ENCODE peak calls at places on chromosomes 16 and 17, in eight cellular contexts. One of them, this sample, is unnamed. For H3K9me3, the result is how much of the 10 kb centered on the place peaks cover.

GRCh38 chr17:9268546-9268945 is 247.2 kb downstream of the NTN1 start:
- DNase-seq in colonic mucosa: no peak
- DNase-seq in CD4-positive, alpha-beta memory T cell: no peak
- DNase-seq in ascending aorta: no peak
- DNase-seq in transverse colon: no peak
- DNase-seq in thoracic aorta: no peak
- DNase-seq in cardiac muscle cell: no peak
- DNase-seq in aorta: no peak
- DNase-seq in this sample: no peak

GRCh38 chr16:51151951-51152663 is 1.0 kb upstream of the SALL1 start:
- DNase-seq in cardiac muscle cell: peak
- DNase-seq in transverse colon: peak
- DNase-seq in CD4-positive, alpha-beta memory T cell: no peak
- DNase-seq in ascending aorta: no peak
- DNase-seq in aorta: no peak
- DNase-seq in colonic mucosa: peak
- DNase-seq in thoracic aorta: no peak
- DNase-seq in this sample: no peak

GRCh38 chr17:12521416-12521815 is 144.3 kb upstream of the MYOCD start:
- DNase-seq in CD4-positive, alpha-beta memory T cell: no peak
- DNase-seq in thoracic aorta: no peak
- DNase-seq in aorta: no peak
- DNase-seq in cardiac muscle cell: no peak
- DNase-seq in transverse colon: no peak
- DNase-seq in ascending aorta: no peak
- DNase-seq in colonic mucosa: no peak
- DNase-seq in this sample: no peak

GRCh38 chr16:69115361-69115760 is 9.9 kb downstream of the HAS3 start:
- DNase-seq in thoracic aorta: no peak
- DNase-seq in colonic mucosa: no peak
- DNase-seq in cardiac muscle cell: no peak
- DNase-seq in transverse colon: no peak
- DNase-seq in aorta: peak
- DNase-seq in ascending aorta: no peak
- DNase-seq in CD4-positive, alpha-beta memory T cell: no peak
- DNase-seq in this sample: no peak

GRCh38 chr16:8867483-8868271 is 1.1 kb downstream of the CARHSP1 start:
- DNase-seq in CD4-positive, alpha-beta memory T cell: peak
- DNase-seq in ascending aorta: no peak
- DNase-seq in aorta: peak
- DNase-seq in cardiac muscle cell: peak
- DNase-seq in colonic mucosa: peak
- DNase-seq in thoracic aorta: no peak
- DNase-seq in transverse colon: peak
- DNase-seq in this sample: no peak

GRCh38 chr16:16191493-16192167 is 31.7 kb downstream of the ABCC6 start:
- DNase-seq in colonic mucosa: no peak
- DNase-seq in thoracic aorta: no peak
- DNase-seq in ascending aorta: no peak
- DNase-seq in cardiac muscle cell: no peak
- DNase-seq in aorta: no peak
- DNase-seq in CD4-positive, alpha-beta memory T cell: no peak
- DNase-seq in transverse colon: no peak
- DNase-seq in this sample: no peak

GRCh38 chr17:48541574-48542113 is 3.3 kb downstream of the HOXB2 start:
- DNase-seq in CD4-positive, alpha-beta memory T cell: peak
- DNase-seq in colonic mucosa: no peak
- DNase-seq in transverse colon: peak
- DNase-seq in thoracic aorta: no peak
- DNase-seq in ascending aorta: peak
- DNase-seq in cardiac muscle cell: peak
- DNase-seq in aorta: peak
- DNase-seq in this sample: peak

GRCh38 chr16:84109598-84110325 is 7.0 kb downstream of the MBTPS1 start:
- DNase-seq in ascending aorta: no peak
- DNase-seq in colonic mucosa: no peak
- DNase-seq in aorta: no peak
- DNase-seq in thoracic aorta: no peak
- DNase-seq in transverse colon: no peak
- DNase-seq in CD4-positive, alpha-beta memory T cell: no peak
- DNase-seq in cardiac muscle cell: no peak
- DNase-seq in this sample: no peak

GRCh38 chr16:85902366-85903155 is 3.6 kb downstream of the IRF8 start:
- DNase-seq in aorta: peak
- DNase-seq in colonic mucosa: no peak
- DNase-seq in CD4-positive, alpha-beta memory T cell: peak
- DNase-seq in transverse colon: peak
- DNase-seq in cardiac muscle cell: peak
- DNase-seq in ascending aorta: no peak
- DNase-seq in thoracic aorta: no peak
- DNase-seq in this sample: peak

GRCh38 chr17:80469667-80470066 is 6.7 kb downstream of the NPTX1 start:
- DNase-seq in colonic mucosa: no peak
- DNase-seq in aorta: no peak
- DNase-seq in CD4-positive, alpha-beta memory T cell: no peak
- DNase-seq in cardiac muscle cell: no peak
- DNase-seq in thoracic aorta: no peak
- DNase-seq in transverse colon: no peak
- DNase-seq in ascending aorta: no peak
- DNase-seq in this sample: no peak

GRCh38 chr16:21637032-21637968 is 15.1 kb downstream of the IGSF6 start:
- DNase-seq in thoracic aorta: no peak
- DNase-seq in aorta: no peak
- DNase-seq in ascending aorta: no peak
- DNase-seq in cardiac muscle cell: no peak
- DNase-seq in transverse colon: no peak
- DNase-seq in colonic mucosa: no peak
- DNase-seq in CD4-positive, alpha-beta memory T cell: no peak
- DNase-seq in this sample: no peak

GRCh38 chr17:56571456-56571855 is 22.0 kb upstream of the NOG start:
- DNase-seq in aorta: no peak
- DNase-seq in transverse colon: no peak
- DNase-seq in cardiac muscle cell: no peak
- DNase-seq in colonic mucosa: no peak
- DNase-seq in ascending aorta: no peak
- DNase-seq in thoracic aorta: no peak
- DNase-seq in CD4-positive, alpha-beta memory T cell: no peak
- DNase-seq in this sample: no peak

GRCh38 chr16:24364596-24364995 is 108.5 kb downstream of the CACNG3 start:
- DNase-seq in colonic mucosa: no peak
- DNase-seq in aorta: no peak
- DNase-seq in ascending aorta: no peak
- DNase-seq in CD4-positive, alpha-beta memory T cell: no peak
- DNase-seq in cardiac muscle cell: no peak
- DNase-seq in thoracic aorta: no peak
- DNase-seq in transverse colon: no peak
- DNase-seq in this sample: no peak

GRCh38 chr17:1783834-1784611 is 22.2 kb downstream of the SERPINF1 start:
- DNase-seq in thoracic aorta: peak
- DNase-seq in aorta: peak
- DNase-seq in transverse colon: peak
- DNase-seq in ascending aorta: peak
- DNase-seq in CD4-positive, alpha-beta memory T cell: peak
- DNase-seq in colonic mucosa: peak
- DNase-seq in cardiac muscle cell: peak
- DNase-seq in this sample: no peak

GRCh38 chr16:29943846-29944669 is 17.8 kb upstream of the TMEM219 start:
- DNase-seq in cardiac muscle cell: peak
- DNase-seq in ascending aorta: no peak
- DNase-seq in aorta: peak
- DNase-seq in CD4-positive, alpha-beta memory T cell: no peak
- DNase-seq in transverse colon: peak
- DNase-seq in colonic mucosa: peak
- DNase-seq in thoracic aorta: no peak
- DNase-seq in this sample: no peak

GRCh38 chr17:74417178-74418045 is 14.5 kb upstream of the GPRC5C start:
- DNase-seq in colonic mucosa: peak
- DNase-seq in transverse colon: peak
- DNase-seq in aorta: no peak
- DNase-seq in thoracic aorta: no peak
- DNase-seq in ascending aorta: no peak
- DNase-seq in CD4-positive, alpha-beta memory T cell: no peak
- DNase-seq in cardiac muscle cell: no peak
- DNase-seq in this sample: no peak

DNA sequence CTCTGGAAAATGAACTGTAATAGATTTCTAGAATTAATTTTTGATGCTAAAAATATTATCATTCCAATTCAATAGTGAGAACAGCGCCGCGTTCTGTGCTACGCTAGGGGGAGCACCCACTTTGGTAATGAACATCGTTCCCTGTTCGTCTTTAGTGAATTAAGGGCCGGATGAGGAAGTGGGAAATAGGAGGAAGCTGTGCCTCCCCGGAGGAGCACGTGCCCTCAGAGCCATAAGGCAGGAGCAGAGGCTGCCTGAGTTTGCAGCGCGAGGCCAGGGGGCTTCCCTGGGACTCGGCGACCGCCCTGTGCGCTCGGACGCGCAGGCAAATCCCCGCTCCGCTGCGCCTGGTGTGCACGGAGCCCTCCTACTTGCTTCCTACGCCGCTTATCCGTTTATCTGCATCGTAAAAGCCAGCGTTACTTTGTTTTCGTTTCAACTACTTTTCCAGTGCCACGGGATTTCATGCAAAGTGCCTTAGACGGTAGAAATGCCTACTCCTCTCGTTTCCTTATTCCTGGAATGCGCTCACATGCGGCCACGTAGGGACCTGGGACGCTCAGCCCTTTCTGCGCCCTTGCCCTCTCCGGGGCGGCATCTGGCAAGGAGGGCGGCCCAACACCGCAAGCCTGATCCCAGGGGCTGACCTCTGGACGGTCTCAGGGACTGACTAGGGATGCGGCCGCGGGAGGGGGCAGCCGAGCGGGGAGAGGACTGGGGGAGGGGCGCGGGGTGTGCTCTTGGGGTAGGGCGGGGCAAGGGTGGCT is 76.4 kb downstream of the KCNJ12 start:
- DNase-seq in cardiac muscle cell: peak
- DNase-seq in thoracic aorta: no peak
- DNase-seq in colonic mucosa: peak
- DNase-seq in ascending aorta: peak
- DNase-seq in transverse colon: peak
- DNase-seq in CD4-positive, alpha-beta memory T cell: peak
- DNase-seq in aorta: no peak
- DNase-seq in this sample: no peak
- H3K4me3 ChIP-seq in cardiac muscle cell: no peak
- H3K4me3 ChIP-seq in thoracic aorta: peak
- H3K4me3 ChIP-seq in colonic mucosa: no peak
- H3K4me3 ChIP-seq in ascending aorta: peak
- H3K4me3 ChIP-seq in transverse colon: no peak
- H3K4me3 ChIP-seq in CD4-positive, alpha-beta memory T cell: no peak
- H3K4me3 ChIP-seq in aorta: no peak
- H3K4me3 ChIP-seq in this sample: no peak

GRCh38 chr17:7852262-7852670 is 2.6 kb upstream of the TMEM88 start:
- DNase-seq in thoracic aorta: no peak
- DNase-seq in cardiac muscle cell: no peak
- DNase-seq in ascending aorta: no peak
- DNase-seq in colonic mucosa: no peak
- DNase-seq in aorta: no peak
- DNase-seq in CD4-positive, alpha-beta memory T cell: no peak
- DNase-seq in transverse colon: no peak
- DNase-seq in this sample: peak

GRCh38 chr17:7854078-7854777 is 638 bp upstream of the TMEM88 start:
- DNase-seq in ascending aorta: no peak
- DNase-seq in transverse colon: no peak
- DNase-seq in thoracic aorta: no peak
- DNase-seq in CD4-positive, alpha-beta memory T cell: no peak
- DNase-seq in cardiac muscle cell: no peak
- DNase-seq in colonic mucosa: no peak
- DNase-seq in aorta: no peak
- DNase-seq in this sample: peak

GRCh38 chr17:7853693-7854043 is 1.2 kb upstream of the TMEM88 start:
- DNase-seq in colonic mucosa: no peak
- DNase-seq in transverse colon: no peak
- DNase-seq in cardiac muscle cell: no peak
- DNase-seq in aorta: no peak
- DNase-seq in CD4-positive, alpha-beta memory T cell: no peak
- DNase-seq in ascending aorta: no peak
- DNase-seq in thoracic aorta: no peak
- DNase-seq in this sample: no peak

GRCh38 chr17:7851438-7852261 is 3.2 kb upstream of the TMEM88 start:
- DNase-seq in cardiac muscle cell: peak
- DNase-seq in transverse colon: peak
- DNase-seq in aorta: peak
- DNase-seq in ascending aorta: peak
- DNase-seq in CD4-positive, alpha-beta memory T cell: peak
- DNase-seq in thoracic aorta: no peak
- DNase-seq in colonic mucosa: peak
- DNase-seq in this sample: peak

GRCh38 chr17:7852919-7853692 is 1.8 kb upstream of the TMEM88 start:
- DNase-seq in transverse colon: no peak
- DNase-seq in cardiac muscle cell: no peak
- DNase-seq in CD4-positive, alpha-beta memory T cell: no peak
- DNase-seq in thoracic aorta: no peak
- DNase-seq in aorta: peak
- DNase-seq in ascending aorta: no peak
- DNase-seq in colonic mucosa: no peak
- DNase-seq in this sample: no peak
- H3K27ac ChIP-seq in transverse colon: no peak
- H3K27ac ChIP-seq in cardiac muscle cell: no peak
- H3K27ac ChIP-seq in CD4-positive, alpha-beta memory T cell: no peak
- H3K27ac ChIP-seq in thoracic aorta: no peak
- H3K27ac ChIP-seq in aorta: no peak
- H3K27ac ChIP-seq in ascending aorta: no peak
- H3K27ac ChIP-seq in colonic mucosa: no peak
- H3K27ac ChIP-seq in this sample: no peak

GRCh38 chr16:89828199-89828869 is at the start of gene SPIRE2:
- DNase-seq in aorta: peak
- DNase-seq in CD4-positive, alpha-beta memory T cell: peak
- DNase-seq in thoracic aorta: no peak
- DNase-seq in colonic mucosa: peak
- DNase-seq in transverse colon: peak
- DNase-seq in ascending aorta: no peak
- DNase-seq in cardiac muscle cell: peak
- DNase-seq in this sample: peak
- H3K9me3 ChIP-seq in aorta: under half
- H3K9me3 ChIP-seq in CD4-positive, alpha-beta memory T cell: under half
- H3K9me3 ChIP-seq in thoracic aorta: under half
- H3K9me3 ChIP-seq in colonic mucosa: under half
- H3K9me3 ChIP-seq in transverse colon: under half
- H3K9me3 ChIP-seq in ascending aorta: under half
- H3K9me3 ChIP-seq in cardiac muscle cell: under half
- H3K9me3 ChIP-seq in this sample: under half

DNA sequence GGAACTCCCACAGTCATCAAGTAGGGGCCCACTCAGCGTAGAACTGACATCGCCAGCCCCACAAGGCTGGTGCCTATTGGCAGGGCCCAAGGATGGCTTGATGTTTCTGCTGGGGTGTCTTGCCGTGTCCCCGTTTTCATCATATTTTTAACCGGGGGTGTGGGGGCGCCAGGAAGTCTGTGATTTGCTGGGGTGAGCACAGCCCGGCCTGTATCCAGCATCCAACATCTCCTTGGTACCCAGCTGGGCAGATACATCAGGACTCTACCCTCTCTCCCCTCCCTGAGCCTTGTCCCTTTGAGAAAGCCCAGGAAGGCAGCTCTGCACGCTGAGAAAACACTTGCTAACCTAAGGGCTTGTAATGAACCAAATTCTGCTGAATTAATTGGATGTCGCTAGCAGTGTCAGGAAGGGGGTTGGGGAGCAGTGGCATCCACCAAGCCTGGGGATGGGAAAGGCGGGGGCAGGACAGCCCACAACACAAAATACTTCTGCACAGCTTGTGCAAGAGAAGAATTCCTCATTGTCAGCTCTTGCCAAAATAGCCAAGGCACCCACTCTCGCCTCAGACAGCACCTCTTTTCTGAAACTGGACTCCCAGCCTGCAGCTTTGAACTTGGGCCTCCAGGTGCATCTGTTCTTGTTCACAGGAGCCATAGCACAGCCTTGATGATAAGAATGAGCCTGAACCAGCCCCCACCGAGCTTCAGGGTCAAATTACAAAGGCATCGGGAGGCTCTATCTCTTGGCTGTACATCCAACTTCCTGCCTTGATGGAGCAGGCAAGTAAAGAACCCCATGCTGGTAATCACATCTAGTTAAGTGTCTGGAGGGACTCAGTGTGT is 63.7 kb upstream of the LYRM9 start:
- DNase-seq in colonic mucosa: no peak
- DNase-seq in aorta: no peak
- DNase-seq in CD4-positive, alpha-beta memory T cell: no peak
- DNase-seq in thoracic aorta: no peak
- DNase-seq in transverse colon: no peak
- DNase-seq in cardiac muscle cell: peak
- DNase-seq in ascending aorta: no peak
- DNase-seq in this sample: no peak
- H3K4me3 ChIP-seq in colonic mucosa: no peak
- H3K4me3 ChIP-seq in aorta: no peak
- H3K4me3 ChIP-seq in CD4-positive, alpha-beta memory T cell: no peak
- H3K4me3 ChIP-seq in thoracic aorta: no peak
- H3K4me3 ChIP-seq in transverse colon: no peak
- H3K4me3 ChIP-seq in cardiac muscle cell: no peak
- H3K4me3 ChIP-seq in ascending aorta: no peak
- H3K4me3 ChIP-seq in this sample: no peak

This sample was measured in CD8-positive, alpha-beta memory T cell.